ENCODE peak calls at places on chromosome 19, in eight cellular contexts. Y, C, R, V, F, U, K and S are unnamed samples.

GRCh38 chr19:16386619-16387240 is 62.1 kb downstream of the KLF2 start:
- DNase-seq in V (peak; percentile 79), C (peak; percentile 67), Y (no peak), R (peak; percentile 67), F (no peak), U (peak; percentile 57), K (peak; percentile 71), S (no peak)

GRCh38 chr19:43769256-43769655 is 11.5 kb downstream of the KCNN4 start:
- DNase-seq in K (no peak), Y (no peak), C (no peak), R (no peak), U (no peak), F (no peak), V (no peak), S (no peak)

GRCh38 chr19:7706662-7707454 is 4.9 kb upstream of the FCER2 start:
- DNase-seq in F (no peak), Y (no peak), K (no peak), V (no peak), R (no peak), U (no peak), C (no peak), S (no peak)

GRCh38 chr19:16885166-16885565 is 3.6 kb upstream of the F2RL3 start:
- DNase-seq in Y (no peak), K (no peak), C (no peak), V (peak; percentile 58), F (no peak), U (no peak), R (no peak), S (no peak)

GRCh38 chr19:39474139-39474620 is 6.5 kb upstream of the TIMM50 start:
- DNase-seq in R (peak; percentile 44), K (peak; percentile 79), C (peak; percentile 19), Y (peak; percentile 73), F (peak; percentile 83), U (peak; percentile 90), V (peak; percentile 46), S (peak; percentile 80)

GRCh38 chr19:42253245-42254082 is 1.5 kb downstream of the ERF start:
- DNase-seq in Y (peak; percentile 92), U (peak; percentile 77), K (peak; percentile 89), R (peak; percentile 46), V (peak; percentile 48), F (peak; percentile 88), C (peak; percentile 24), S (peak; percentile 84)

GRCh38 chr19:8515317-8515716 is 1.4 kb upstream of the ZNF414 start:
- DNase-seq in U (no peak), K (no peak), Y (no peak), F (no peak), R (peak; percentile 36), V (no peak), C (no peak), S (no peak)

GRCh38 chr19:33193864-33194362 is at the start of gene LRP3:
- DNase-seq in U (peak; percentile 38), K (no peak), R (peak; percentile 34), C (peak; percentile 20), F (peak; percentile 69), V (peak; percentile 18), Y (peak; percentile 43), S (peak; percentile 67)

GRCh38 chr19:8654591-8655339 is 24.3 kb downstream of the NFILZ start:
- DNase-seq in K (peak; percentile 72), F (peak; percentile 81), Y (peak; percentile 58), C (peak; percentile 23), U (peak; percentile 78), V (peak; percentile 49), R (peak; percentile 36), S (peak; percentile 81)

GRCh38 chr19:34851277-34851804 is 75.4 kb upstream of the ZNF30 start:
- DNase-seq in R (no peak), K (no peak), Y (peak; percentile 67), F (no peak), U (peak; percentile 57), V (no peak), C (no peak), S (no peak)

GRCh38 chr19:6802336-6803035 is 30.0 kb downstream of the VAV1 start:
- DNase-seq in K (peak; percentile 67), F (no peak), R (no peak), V (no peak), U (no peak), C (no peak), Y (no peak), S (no peak)

GRCh38 chr19:41801682-41802317 is 5.4 kb downstream of the CEACAM3 start:
- DNase-seq in K (no peak), C (no peak), Y (no peak), V (no peak), F (no peak), U (no peak), R (no peak), S (no peak)

GRCh38 chr19:56837892-56838679 is 2.4 kb downstream of the PEG3 start:
- DNase-seq in U (no peak), Y (no peak), K (peak; percentile 86), R (peak; percentile 32), V (peak; percentile 32), F (peak; percentile 89), C (no peak), S (no peak)

GRCh38 chr19:42126565-42126964 is 5.7 kb downstream of the POU2F2 start:
- DNase-seq in U (no peak), Y (no peak), V (no peak), C (no peak), K (no peak), F (no peak), R (no peak), S (no peak)

GRCh38 chr19:39155114-39155700 is 29.6 kb downstream of the PAK4 start:
- DNase-seq in K (no peak), U (no peak), V (no peak), C (no peak), R (no peak), F (peak; percentile 70), Y (no peak), S (no peak)

GRCh38 chr19:359653-359925 is 15.0 kb upstream of the MIER2 start:
- DNase-seq in V (no peak), R (no peak), U (no peak), C (no peak), Y (no peak), K (no peak), F (no peak), S (no peak)

GRCh38 chr19:3061214-3062161 is 807 bp downstream of the TLE5 start:
- DNase-seq in C (peak; percentile 36), U (no peak), K (peak; percentile 84), R (peak; percentile 63), Y (no peak), V (peak; percentile 34), F (peak; percentile 82), S (no peak)

GRCh38 chr19:33864311-33864850 is 67.7 kb downstream of the KCTD15 start:
- DNase-seq in K (no peak), U (no peak), R (no peak), F (no peak), V (no peak), Y (no peak), C (no peak), S (peak; percentile 64)

GRCh38 chr19:31391518-31391917 is 42.3 kb upstream of the TSHZ3 start:
- DNase-seq in V (no peak), U (no peak), K (no peak), F (no peak), R (no peak), Y (no peak), C (no peak), S (no peak)

DNA sequence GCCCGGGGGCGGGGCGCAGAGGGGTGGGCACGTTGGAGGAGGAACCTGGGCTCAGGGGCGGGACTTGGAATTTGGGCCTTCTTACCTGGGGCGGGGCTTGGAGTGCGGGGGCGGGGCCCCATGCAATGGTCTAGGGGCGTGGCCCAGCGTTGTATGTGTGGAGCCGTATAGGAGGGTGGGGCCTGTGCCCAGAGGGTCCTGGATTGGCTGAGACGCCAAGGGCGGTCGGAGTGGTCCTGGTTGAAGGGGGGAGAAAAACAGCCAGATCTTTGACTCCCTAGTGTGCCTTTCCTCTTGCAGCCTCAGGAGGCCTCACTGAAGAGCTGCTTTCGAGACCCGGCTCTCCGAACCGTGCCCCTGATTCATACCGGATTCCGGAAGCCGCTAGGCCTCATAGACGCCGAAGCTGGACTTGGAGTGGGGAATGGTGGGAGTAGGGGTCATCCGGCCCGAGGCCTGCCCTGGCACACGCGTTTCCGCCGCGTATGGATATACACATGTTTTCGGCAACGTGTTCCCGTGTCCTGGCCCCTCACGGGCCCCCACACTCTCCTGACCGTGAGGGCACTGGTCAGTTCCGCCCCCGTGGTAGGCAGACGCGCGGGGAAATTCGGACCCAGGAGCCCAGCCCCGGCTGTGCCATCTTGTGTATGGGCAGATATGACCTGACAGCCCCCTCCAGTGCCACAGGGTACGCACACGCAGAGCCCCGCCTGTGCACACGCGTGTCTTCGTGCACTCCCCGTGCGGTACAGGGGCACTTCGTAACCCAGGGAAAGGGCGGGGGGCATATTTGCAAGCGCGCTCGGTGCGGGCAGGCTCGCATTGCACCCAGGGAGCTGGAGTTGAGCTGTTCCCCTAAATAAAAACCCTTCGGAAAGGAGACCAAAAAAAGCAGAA is 661 bp upstream of the PRR12 start:
- DNase-seq in C (peak; percentile 96), R (peak; percentile 95), U (peak; percentile 99), K (peak; percentile 96), Y (peak; percentile 99), F (peak; percentile 96), V (peak; percentile 98), S (peak; percentile 96)
- TF ChIP-seq CTCF in C (no peak), R (no peak), U (no peak), K (no peak), Y (no peak), F (no peak), V (peak; percentile 19), S (peak; percentile 13)

GRCh38 chr19:11496391-11497163 is 9.1 kb downstream of the ZNF653 start:
- DNase-seq in K (peak; percentile 88), U (peak; percentile 91), Y (peak; percentile 75), R (peak; percentile 83), C (peak; percentile 81), F (peak; percentile 69), V (peak; percentile 86), S (peak; percentile 83)
- TF ChIP-seq CTCF in K (peak; percentile 66), U (peak; percentile 84), Y (peak; percentile 55), R (peak; percentile 81), C (peak; percentile 70), F (peak; percentile 39), V (peak; percentile 67), S (peak; percentile 84)

GRCh38 chr19:13804830-13805683 is 9.8 kb downstream of the ZSWIM4 start:
- DNase-seq in C (no peak), V (no peak), Y (no peak), K (peak; percentile 79), F (no peak), U (peak; percentile 79), R (no peak), S (no peak)
- TF ChIP-seq CTCF in C (peak; percentile 11), V (peak; percentile 16), Y (peak; percentile 25), K (peak; percentile 42), F (peak; percentile 20), U (peak; percentile 39), R (peak; percentile 33), S (peak; percentile 58)

DNA sequence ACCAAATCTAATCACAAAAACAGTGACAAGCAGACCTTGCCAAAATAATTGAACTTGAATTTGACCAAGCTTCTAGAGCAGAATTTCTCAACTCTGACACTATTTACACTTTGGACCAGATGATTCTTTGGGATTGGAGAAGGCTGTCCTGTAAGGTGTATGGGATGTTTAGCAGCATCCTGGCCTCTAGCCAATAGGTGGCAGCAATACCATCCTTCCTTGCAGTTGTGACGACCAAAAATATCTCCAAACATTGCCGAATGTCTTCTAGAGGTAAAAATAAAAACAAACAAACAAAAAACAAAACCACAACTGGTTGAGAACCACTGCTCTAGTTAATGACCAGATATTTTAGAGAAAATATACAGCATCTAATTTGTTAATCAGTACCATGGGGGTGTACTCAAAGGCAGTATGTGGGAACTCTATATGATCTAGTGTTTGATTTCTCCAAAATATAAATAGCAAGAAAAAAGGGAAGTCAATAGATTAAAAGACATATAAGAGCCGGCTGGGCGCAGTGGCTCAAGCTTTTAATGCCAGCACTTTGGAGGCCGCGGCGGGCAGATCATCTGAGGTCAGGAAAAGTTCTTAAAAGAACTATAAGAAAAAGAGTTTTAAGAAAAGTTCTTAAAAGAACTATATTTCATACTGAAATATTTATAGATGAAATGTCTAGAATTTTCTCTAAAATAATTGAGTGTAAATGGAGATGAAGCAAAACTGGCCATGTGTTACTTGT is 60.9 kb upstream of the ZNF527 start:
- DNase-seq in V (no peak), Y (no peak), C (no peak), R (no peak), K (no peak), U (no peak), F (no peak), S (no peak)
- TF ChIP-seq CTCF in V (no peak), Y (peak; percentile 17), C (no peak), R (peak; percentile 2), K (no peak), U (peak; percentile 18), F (no peak), S (peak; percentile 54)